ENCODE peak calls at places on chromosomes 5 and 9, in nine cellular contexts. One of them, this sample, is unnamed.
A peak's percentile ranks its signal among the peaks of the same experiment; 100 is the strongest.

GRCh38 chr9:78029601-78030552 is 1.7 kb downstream of the GNAQ start:
- DNase-seq in left ventricle myocardium inferior: no peak
- DNase-seq in midbrain: peak; percentile 59
- DNase-seq in NT2/D1: peak; percentile 8
- DNase-seq in activated T-cell treated with anti-CD3 and anti-CD28 coated beads for 1 hour: no peak
- DNase-seq in sciatic nerve: no peak
- DNase-seq in myocyte: peak; percentile 50
- DNase-seq in GM20000: peak; percentile 31
- DNase-seq in foreskin fibroblast: peak; percentile 54
- DNase-seq in this sample: peak; percentile 12

GRCh38 chr5:139186752-139187326 is 11.3 kb downstream of the SIL1 start:
- DNase-seq in left ventricle myocardium inferior: no peak
- DNase-seq in midbrain: no peak
- DNase-seq in NT2/D1: no peak
- DNase-seq in activated T-cell treated with anti-CD3 and anti-CD28 coated beads for 1 hour: no peak
- DNase-seq in sciatic nerve: no peak
- DNase-seq in myocyte: no peak
- DNase-seq in GM20000: no peak
- DNase-seq in foreskin fibroblast: peak; percentile 16
- DNase-seq in this sample: no peak

GRCh38 chr5:126780165-126780827 is 3.4 kb downstream of the LMNB1 start:
- DNase-seq in left ventricle myocardium inferior: no peak
- DNase-seq in midbrain: peak; percentile 66
- DNase-seq in NT2/D1: no peak
- DNase-seq in activated T-cell treated with anti-CD3 and anti-CD28 coated beads for 1 hour: peak; percentile 26
- DNase-seq in sciatic nerve: no peak
- DNase-seq in myocyte: peak; percentile 73
- DNase-seq in GM20000: peak; percentile 61
- DNase-seq in foreskin fibroblast: peak; percentile 88
- DNase-seq in this sample: peak; percentile 35

GRCh38 chr9:78004478-78005229 is 27.0 kb downstream of the GNAQ start:
- DNase-seq in left ventricle myocardium inferior: no peak
- DNase-seq in midbrain: no peak
- DNase-seq in NT2/D1: no peak
- DNase-seq in activated T-cell treated with anti-CD3 and anti-CD28 coated beads for 1 hour: no peak
- DNase-seq in sciatic nerve: no peak
- DNase-seq in myocyte: no peak
- DNase-seq in GM20000: no peak
- DNase-seq in foreskin fibroblast: no peak
- DNase-seq in this sample: no peak

GRCh38 chr5:101977729-101978345 is 318.2 kb downstream of the SLCO4C1 start:
- DNase-seq in left ventricle myocardium inferior: no peak
- DNase-seq in midbrain: peak; percentile 47
- DNase-seq in NT2/D1: peak; percentile 28
- DNase-seq in activated T-cell treated with anti-CD3 and anti-CD28 coated beads for 1 hour: no peak
- DNase-seq in sciatic nerve: no peak
- DNase-seq in myocyte: peak; percentile 17
- DNase-seq in GM20000: peak; percentile 58
- DNase-seq in foreskin fibroblast: peak; percentile 14
- DNase-seq in this sample: no peak

GRCh38 chr9:118652935-118653334 is 716.3 kb downstream of the BRINP1 start:
- DNase-seq in left ventricle myocardium inferior: no peak
- DNase-seq in midbrain: no peak
- DNase-seq in NT2/D1: no peak
- DNase-seq in activated T-cell treated with anti-CD3 and anti-CD28 coated beads for 1 hour: no peak
- DNase-seq in sciatic nerve: no peak
- DNase-seq in myocyte: no peak
- DNase-seq in GM20000: no peak
- DNase-seq in foreskin fibroblast: no peak
- DNase-seq in this sample: no peak

GRCh38 chr5:40680741-40681350 is 1.1 kb downstream of the PTGER4 start:
- DNase-seq in left ventricle myocardium inferior: no peak
- DNase-seq in midbrain: no peak
- DNase-seq in NT2/D1: no peak
- DNase-seq in activated T-cell treated with anti-CD3 and anti-CD28 coated beads for 1 hour: peak; percentile 37
- DNase-seq in sciatic nerve: peak; percentile 69
- DNase-seq in myocyte: peak; percentile 60
- DNase-seq in GM20000: peak; percentile 41
- DNase-seq in foreskin fibroblast: peak; percentile 72
- DNase-seq in this sample: peak; percentile 45

GRCh38 chr5:169762338-169763095 is 125.4 kb downstream of the DOCK2 start:
- DNase-seq in left ventricle myocardium inferior: no peak
- DNase-seq in midbrain: no peak
- DNase-seq in NT2/D1: no peak
- DNase-seq in activated T-cell treated with anti-CD3 and anti-CD28 coated beads for 1 hour: no peak
- DNase-seq in sciatic nerve: no peak
- DNase-seq in myocyte: no peak
- DNase-seq in GM20000: no peak
- DNase-seq in foreskin fibroblast: peak; percentile 72
- DNase-seq in this sample: no peak

GRCh38 chr9:126509718-126510117 is 104.0 kb upstream of the LMX1B start:
- DNase-seq in left ventricle myocardium inferior: peak; percentile 9
- DNase-seq in midbrain: no peak
- DNase-seq in NT2/D1: no peak
- DNase-seq in activated T-cell treated with anti-CD3 and anti-CD28 coated beads for 1 hour: no peak
- DNase-seq in sciatic nerve: no peak
- DNase-seq in myocyte: no peak
- DNase-seq in GM20000: no peak
- DNase-seq in foreskin fibroblast: no peak
- DNase-seq in this sample: no peak

GRCh38 chr5:80696450-80696849 is 41.7 kb upstream of the DHFR start:
- DNase-seq in left ventricle myocardium inferior: no peak
- DNase-seq in midbrain: no peak
- DNase-seq in NT2/D1: no peak
- DNase-seq in activated T-cell treated with anti-CD3 and anti-CD28 coated beads for 1 hour: no peak
- DNase-seq in sciatic nerve: no peak
- DNase-seq in myocyte: no peak
- DNase-seq in GM20000: no peak
- DNase-seq in foreskin fibroblast: no peak
- DNase-seq in this sample: no peak

GRCh38 chr5:131262953-131263541 is 806 bp upstream of the CDC42SE2 start:
- DNase-seq in left ventricle myocardium inferior: no peak
- DNase-seq in midbrain: no peak
- DNase-seq in NT2/D1: no peak
- DNase-seq in activated T-cell treated with anti-CD3 and anti-CD28 coated beads for 1 hour: no peak
- DNase-seq in sciatic nerve: no peak
- DNase-seq in myocyte: peak; percentile 13
- DNase-seq in GM20000: peak; percentile 43
- DNase-seq in foreskin fibroblast: peak; percentile 26
- DNase-seq in this sample: no peak

GRCh38 chr9:125241863-125242739 is 958 bp upstream of the HSPA5 start:
- DNase-seq in left ventricle myocardium inferior: peak; percentile 29
- DNase-seq in midbrain: no peak
- DNase-seq in NT2/D1: no peak
- DNase-seq in activated T-cell treated with anti-CD3 and anti-CD28 coated beads for 1 hour: no peak
- DNase-seq in sciatic nerve: peak; percentile 66
- DNase-seq in myocyte: no peak
- DNase-seq in GM20000: no peak
- DNase-seq in foreskin fibroblast: peak; percentile 54
- DNase-seq in this sample: peak; percentile 36

This sample was measured in activated CD4-positive, alpha-beta T cell treated with anti-CD3 and anti-CD28 coated beads, Interleukin-2, amount 50 U/mL, for 1 hour.